ENCODE peak calls at places on chromosome 4, in eight cellular contexts. X is lung; R is BE2C; J is stimulated activated effector memory CD8-positive, alpha-beta T cell treated with anti-CD3 and anti-CD28 coated beads, Interleukin-12 subunit alpha, Interleukin-12 subunit beta, amount 100 ng/mL, for 72 hours; Y is stimulated activated CD4-positive, alpha-beta T cell treated with anti-CD3 and anti-CD28 coated beads, Interleukin-1b, Interleukin-23, amount 100 ng/mL, for 24 hours; G is WERI-Rb-1; L is GM10248; T is NCI-H1417. I is an unnamed sample.

GRCh38 chr4:152257601-152258066 is 278.3 kb downstream of the FBXW7 start:
- DNase-seq in L (no peak), R (no peak), J (no peak), G (no peak), X (no peak), Y (no peak), T (no peak), I (no peak)

GRCh38 chr4:123162859-123163258 is 233.7 kb upstream of the SPRY1 start:
- DNase-seq in J (no peak), G (no peak), Y (no peak), L (no peak), X (no peak), R (no peak), T (no peak), I (no peak)

GRCh38 chr4:150231108-150231770 is 153.0 kb downstream of the DCLK2 start:
- DNase-seq in L (no peak), R (no peak), J (no peak), X (no peak), T (no peak), G (no peak), Y (no peak), I (no peak)

GRCh38 chr4:47478799-47479198 is 6.3 kb upstream of the ATP10D start:
- DNase-seq in L (no peak), T (no peak), Y (no peak), G (no peak), X (no peak), J (no peak), R (no peak), I (no peak)

GRCh38 chr4:155657169-155657568 is 9.5 kb upstream of the GUCY1A1 start:
- DNase-seq in T (no peak), L (no peak), Y (no peak), G (no peak), J (no peak), X (no peak), R (no peak), I (no peak)

GRCh38 chr4:81786063-81786763 is 314.5 kb upstream of the RASGEF1B start:
- DNase-seq in T (peak), R (no peak), Y (no peak), G (no peak), L (no peak), X (no peak), J (no peak), I (no peak)

GRCh38 chr4:24489870-24490269 is 94.5 kb downstream of the DHX15 start:
- DNase-seq in X (no peak), T (no peak), Y (no peak), L (no peak), J (no peak), G (no peak), R (no peak), I (no peak)

GRCh38 chr4:159747983-159748382 is 645.1 kb downstream of the RAPGEF2 start:
- DNase-seq in R (no peak), X (no peak), Y (no peak), G (no peak), J (no peak), L (no peak), T (no peak), I (no peak)